ENCODE peak calls at places on chromosomes 5 and 9, in seven cellular contexts. K is CD8-positive, alpha-beta memory T cell; E is cardiac muscle cell; F is NCI-H2029 treated with DMSO at 0.1 percent for 48 hours; L is lower leg skin; U is RCC 7860; J is ureter. Z is an unnamed sample.

GRCh38 chr5:88686743-88687142 is 196.2 kb downstream of the MEF2C start:
- DNase-seq in K (no peak), E (no peak), F (no peak), L (no peak), U (no peak), J (no peak), Z (no peak)

GRCh38 chr9:2576631-2577030 is 45.0 kb upstream of the VLDLR start:
- DNase-seq in K (no peak), E (no peak), F (no peak), L (no peak), U (no peak), J (no peak), Z (no peak)

GRCh38 chr5:107474724-107475489 is 195.8 kb downstream of the EFNA5 start:
- DNase-seq in K (peak), E (no peak), F (no peak), L (no peak), U (no peak), J (no peak), Z (no peak)

GRCh38 chr5:14547660-14548059 is 33.9 kb upstream of the OTULINL start:
- DNase-seq in K (no peak), E (no peak), F (no peak), L (no peak), U (no peak), J (no peak), Z (no peak)

GRCh38 chr5:149422429-149423286 is 43.6 kb upstream of the IL17B start:
- DNase-seq in K (no peak), E (peak), F (no peak), L (no peak), U (no peak), J (no peak), Z (no peak)

GRCh38 chr5:172692981-172693380 is 51.9 kb downstream of the NEURL1B start:
- DNase-seq in K (no peak), E (peak), F (no peak), L (no peak), U (no peak), J (no peak), Z (no peak)

GRCh38 chr9:111615928-111616327 is 15.2 kb upstream of the DNAJC25 start:
- DNase-seq in K (no peak), E (no peak), F (no peak), L (no peak), U (no peak), J (no peak), Z (no peak)

GRCh38 chr5:73215891-73216610 is 43.1 kb downstream of the TMEM174 start:
- DNase-seq in K (peak), E (peak), F (peak), L (peak), U (peak), J (peak), Z (peak)

GRCh38 chr5:43874772-43875171 is 271.8 kb downstream of the NNT start:
- DNase-seq in K (no peak), E (peak), F (no peak), L (no peak), U (peak), J (no peak), Z (no peak)